ENCODE peak calls at places on chromosomes 12 and 14, in ten cellular contexts. Y, Z, E, A, G, L, D, T, M and V are unnamed samples.

GRCh38 chr12:108884116-108885012 is 4.5 kb downstream of the DAO start:
- DNase-seq in M (peak; percentile 73), G (peak; percentile 26), Y (peak; percentile 73), E (peak; percentile 60), L (peak; percentile 74), T (no peak), A (peak; percentile 14), D (peak; percentile 84), Z (peak; percentile 80), V (no peak)

GRCh38 chr14:73591690-73592448 is at the start of gene ACOT4:
- DNase-seq in E (peak; percentile 79), L (no peak), G (peak; percentile 62), Y (peak; percentile 76), D (peak; percentile 57), Z (peak; percentile 59), T (no peak), A (no peak), M (peak; percentile 74), V (no peak)

GRCh38 chr12:65602579-65603295 is 221.5 kb upstream of the HMGA2 start:
- DNase-seq in G (peak; percentile 99), Y (peak; percentile 40), Z (peak; percentile 79), T (peak; percentile 75), M (peak; percentile 85), E (peak; percentile 63), D (peak; percentile 69), L (peak; percentile 57), A (peak; percentile 43), V (no peak)

GRCh38 chr12:10501031-10501430 is 4.7 kb upstream of the EIF2S3B start:
- DNase-seq in Y (no peak), M (no peak), G (peak; percentile 20), Z (no peak), L (peak; percentile 75), A (no peak), T (peak; percentile 40), D (no peak), E (no peak), V (no peak)

GRCh38 chr12:60100150-60100549 is 504.3 kb downstream of the SLC16A7 start:
- DNase-seq in L (no peak), Z (no peak), G (peak; percentile 58), A (no peak), T (no peak), Y (no peak), D (no peak), M (no peak), E (no peak), V (no peak)

GRCh38 chr12:3196488-3196887 is 119.3 kb downstream of the TSPAN9 start:
- DNase-seq in T (no peak), Z (no peak), Y (no peak), L (no peak), A (no peak), M (no peak), G (no peak), E (no peak), D (no peak), V (no peak)

GRCh38 chr14:70919774-70920173 is 12.5 kb downstream of the PCNX1 start:
- DNase-seq in A (no peak), Z (no peak), G (peak; percentile 38), L (no peak), Y (no peak), M (no peak), D (no peak), T (peak; percentile 36), E (no peak), V (no peak)

GRCh38 chr12:4134833-4135597 is 138.5 kb upstream of the CCND2 start:
- DNase-seq in L (no peak), D (no peak), G (no peak), Z (peak; percentile 81), E (no peak), T (no peak), M (peak; percentile 75), A (no peak), Y (peak; percentile 84), V (no peak)

GRCh38 chr14:101599234-101599885 is 38.1 kb downstream of the DIO3 start:
- DNase-seq in Y (no peak), D (no peak), E (no peak), L (no peak), Z (no peak), T (no peak), G (no peak), A (no peak), M (peak; percentile 2), V (no peak)

GRCh38 chr12:52027085-52027843 is 20.5 kb downstream of the TAMALIN start:
- DNase-seq in G (no peak), Y (no peak), Z (no peak), M (no peak), T (no peak), A (no peak), L (no peak), D (no peak), E (no peak), V (no peak)

GRCh38 chr14:105120056-105120455 is 48.5 kb downstream of the JAG2 start:
- DNase-seq in M (no peak), Z (no peak), T (no peak), L (no peak), A (no peak), G (no peak), Y (no peak), D (no peak), E (no peak), V (no peak)

GRCh38 chr12:75781532-75782046 is 250.0 kb downstream of the PHLDA1 start:
- DNase-seq in D (peak; percentile 15), Z (no peak), G (peak; percentile 76), M (no peak), T (no peak), L (peak; percentile 86), A (no peak), E (no peak), Y (no peak), V (no peak)